ENCODE peak calls at places on chromosomes 13 and 19, in six cellular contexts. W is B cell, Z is neural progenitor cell, U is A549, C is GM23338, G is upper lobe of right lung. X is an unnamed sample.

GRCh38 chr13:44396295-44396962 is 22.8 kb downstream of the SERP2 start:
- DNase-seq in W (no peak), Z (no peak), U (no peak), C (no peak), G (no peak), X (no peak)

GRCh38 chr19:18645035-18645511 is 8.2 kb downstream of the KLHL26 start:
- DNase-seq in W (no peak), Z (no peak), U (no peak), C (no peak), G (no peak), X (no peak)

GRCh38 chr13:98447881-98448641 is 128.8 kb downstream of the STK24 start:
- DNase-seq in W (no peak), Z (peak), U (peak), C (peak), G (peak), X (no peak)

GRCh38 chr19:23817519-23817918 is 58.8 kb upstream of the ZNF681 start:
- DNase-seq in W (no peak), Z (peak), U (no peak), C (peak), G (no peak), X (no peak)

GRCh38 chr13:52141299-52141698 is 12.4 kb upstream of the NEK5 start:
- DNase-seq in W (no peak), Z (no peak), U (no peak), C (no peak), G (no peak), X (no peak)

GRCh38 chr19:51166846-51167490 is 24.9 kb downstream of the SIGLEC7 start:
- DNase-seq in W (no peak), Z (no peak), U (no peak), C (no peak), G (no peak), X (no peak)

GRCh38 chr19:10112037-10112751 is 701 bp downstream of the P2RY11 start:
- DNase-seq in W (no peak), Z (no peak), U (no peak), C (no peak), G (peak), X (no peak)

GRCh38 chr13:94858856-94859811 is 146.8 kb upstream of the SOX21 start:
- DNase-seq in W (no peak), Z (peak), U (no peak), C (peak), G (peak), X (no peak)

GRCh38 chr19:1063909-1064660 is 2.9 kb upstream of the ARHGAP45 start:
- DNase-seq in W (no peak), Z (no peak), U (no peak), C (peak), G (no peak), X (no peak)

GRCh38 chr13:109743706-109744453 is 42.5 kb downstream of the IRS2 start:
- DNase-seq in W (no peak), Z (no peak), U (peak), C (no peak), G (no peak), X (no peak)
- TF ChIP-seq CTCF in W (no peak), Z (no peak), U (no peak), C (no peak), G (no peak), X (peak)

DNA sequence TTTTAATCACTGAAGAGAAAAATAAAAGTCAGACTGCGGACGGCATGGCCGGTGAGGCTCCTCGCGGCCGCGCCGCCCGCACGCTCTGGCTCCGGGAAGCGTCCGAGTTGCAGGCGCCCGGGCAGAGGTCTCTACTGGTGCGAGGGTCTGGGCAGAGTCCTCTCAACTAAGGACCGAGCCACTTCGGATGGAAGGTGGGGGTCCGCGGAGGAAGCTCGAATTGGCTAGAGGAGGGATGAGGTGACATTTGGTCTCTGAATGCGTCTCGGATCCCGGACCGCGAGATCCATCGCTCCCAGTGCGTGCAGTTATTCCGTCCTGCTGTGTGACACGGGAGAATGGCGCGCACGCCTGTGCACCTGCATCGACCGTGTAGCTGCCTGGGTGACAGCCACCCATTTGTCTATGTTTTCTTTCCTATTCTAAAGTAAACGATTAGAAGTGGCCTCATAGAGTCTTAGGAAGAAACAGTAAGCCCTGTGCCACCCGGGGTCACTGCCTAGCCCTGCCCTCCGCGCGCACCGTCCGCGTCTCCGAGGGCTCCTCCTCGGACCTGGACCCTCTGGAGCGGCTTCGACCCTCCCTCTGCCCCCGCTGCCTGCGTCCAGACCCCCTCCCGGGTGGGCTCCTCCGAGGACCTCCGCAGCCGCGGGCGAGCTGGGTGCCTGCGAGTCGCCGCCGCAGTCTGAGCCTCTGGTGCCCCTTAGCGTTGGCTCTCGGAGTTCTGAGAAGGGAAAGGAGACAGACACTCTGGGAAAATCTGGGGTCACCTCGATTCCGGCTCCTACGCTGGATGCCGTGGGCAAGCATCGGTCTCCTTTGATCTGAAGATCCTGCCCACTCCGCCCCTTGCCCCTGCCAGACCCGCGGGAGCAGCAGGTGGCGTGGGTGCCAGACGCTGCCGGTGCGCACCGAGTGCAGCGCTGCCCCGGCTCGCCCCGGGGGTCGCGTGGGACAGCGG is 347.4 kb downstream of the LIG4 start:
- DNase-seq in W (no peak), Z (peak), U (no peak), C (peak), G (peak), X (peak)
- TF ChIP-seq CTCF in W (no peak), Z (peak), U (peak), C (peak), G (peak), X (peak)

GRCh38 chr19:45396389-45397260 is 8.2 kb downstream of the PPP1R13L start:
- DNase-seq in W (no peak), Z (no peak), U (no peak), C (no peak), G (no peak), X (no peak)

GRCh38 chr19:45400192-45400591 is 4.7 kb downstream of the PPP1R13L start:
- DNase-seq in W (no peak), Z (no peak), U (no peak), C (no peak), G (no peak), X (no peak)

GRCh38 chr19:45391871-45392665 is 12.8 kb downstream of the PPP1R13L start:
- DNase-seq in W (no peak), Z (no peak), U (no peak), C (no peak), G (no peak), X (no peak)

GRCh38 chr19:45391346-45391745 is 13.5 kb downstream of the PPP1R13L start:
- DNase-seq in W (no peak), Z (peak), U (no peak), C (peak), G (no peak), X (no peak)

GRCh38 chr19:45395524-45396388 is 9.1 kb downstream of the PPP1R13L start:
- DNase-seq in W (peak), Z (peak), U (no peak), C (peak), G (no peak), X (no peak)
- TF ChIP-seq CTCF in W (no peak), Z (peak), U (no peak), C (peak), G (no peak), X (no peak)

GRCh38 chr19:21328885-21329605 is at the start of gene ZNF708:
- DNase-seq in W (peak), Z (peak), U (peak), C (peak), G (peak), X (peak)
- TF ChIP-seq CTCF in W (no peak), Z (no peak), U (no peak), C (no peak), G (no peak), X (no peak)

DNA sequence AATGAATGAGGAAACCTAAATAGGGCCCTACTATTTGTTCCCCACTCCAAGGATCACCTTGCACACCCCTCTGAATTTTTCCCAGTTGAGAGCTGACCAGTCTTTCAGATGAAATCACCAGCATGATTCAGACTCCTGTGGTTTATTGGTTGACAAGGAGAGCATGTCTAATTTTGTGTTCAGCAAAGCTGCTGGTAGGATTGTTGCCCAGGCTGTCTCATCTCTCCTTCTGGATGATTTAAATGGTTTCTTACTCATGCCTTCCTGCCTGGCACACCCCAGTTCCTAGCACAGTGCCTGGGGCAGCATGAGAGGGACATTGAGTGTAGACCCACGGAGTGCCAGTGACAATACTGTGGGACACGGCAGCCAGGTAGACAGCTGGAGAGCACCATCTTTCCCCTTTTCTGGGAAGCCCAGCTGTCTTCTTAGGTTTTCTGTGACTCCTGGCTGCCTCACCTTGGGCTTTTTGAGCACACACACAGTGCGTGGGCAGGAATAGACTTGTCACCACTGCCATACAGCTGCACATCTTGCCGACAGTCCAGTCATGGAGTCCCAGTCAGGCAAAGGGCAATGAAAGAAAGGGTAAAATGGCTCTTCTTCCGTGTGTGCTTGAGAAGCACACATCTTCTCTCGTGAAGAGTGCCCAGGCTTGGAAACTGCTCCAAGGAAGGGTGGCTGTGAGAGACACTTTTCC is 12.3 kb downstream of the FGF9 start:
- DNase-seq in W (no peak), Z (no peak), U (no peak), C (no peak), G (no peak), X (no peak)
- TF ChIP-seq CTCF in W (no peak), Z (no peak), U (no peak), C (no peak), G (no peak), X (no peak)

DNA sequence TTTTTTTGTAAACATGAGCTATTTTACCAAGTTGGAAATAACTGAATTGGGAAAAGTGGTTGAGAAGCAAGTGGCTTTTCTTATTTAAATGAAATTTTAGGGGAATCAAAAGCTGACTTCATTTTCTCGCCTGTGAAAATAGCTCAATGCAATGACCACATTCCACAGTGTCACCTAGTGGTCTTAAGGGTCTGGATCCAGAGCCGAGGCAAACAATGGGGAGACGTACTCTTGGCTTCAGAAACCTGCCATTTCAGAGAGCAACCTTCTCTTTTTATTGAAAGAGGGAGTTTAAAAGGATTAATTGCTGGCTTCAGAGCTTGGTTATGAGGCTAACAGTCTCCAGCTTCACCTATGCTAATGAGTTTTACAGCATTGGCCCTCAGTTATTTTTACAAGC is 39.7 kb upstream of the RXFP2 start:
- DNase-seq in W (no peak), Z (peak), U (no peak), C (peak), G (no peak), X (no peak)
- TF ChIP-seq CTCF in W (no peak), Z (peak), U (no peak), C (peak), G (no peak), X (peak)

DNA sequence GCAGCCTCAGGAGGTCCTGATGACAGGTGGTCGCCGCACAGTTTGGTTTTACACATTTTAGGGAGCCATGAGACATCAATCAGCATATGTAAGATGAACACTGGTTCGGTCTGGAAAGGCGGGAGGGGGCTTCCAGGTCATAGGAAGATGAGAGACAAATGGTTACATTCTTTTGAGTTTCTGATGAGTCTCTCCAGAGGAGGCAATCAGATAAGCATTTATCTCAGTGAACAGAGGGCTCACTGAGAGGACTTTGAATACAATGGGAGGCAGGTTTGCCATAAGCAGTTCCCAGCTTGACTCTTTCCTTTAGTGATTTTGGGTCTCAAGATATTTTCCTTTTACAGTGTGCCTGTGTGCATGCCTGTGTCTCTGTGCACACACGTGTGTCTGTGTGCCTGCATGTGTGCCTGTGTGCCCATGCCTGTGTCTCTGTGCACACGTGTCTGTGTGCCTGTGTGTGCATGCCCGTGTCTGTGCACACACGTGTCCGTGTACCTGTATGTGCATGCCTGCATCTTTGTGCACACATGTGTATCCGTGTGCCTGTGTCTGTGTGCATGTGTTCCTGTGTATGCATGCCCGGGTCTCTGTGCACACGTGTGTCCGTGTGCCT is 35.5 kb upstream of the TMEM255B start:
- DNase-seq in W (no peak), Z (no peak), U (no peak), C (no peak), G (no peak), X (no peak)
- TF ChIP-seq CTCF in W (no peak), Z (no peak), U (no peak), C (no peak), G (no peak), X (no peak)

GRCh38 chr13:105139380-105140285 is 1395.8 kb downstream of the EFNB2 start:
- DNase-seq in W (peak), Z (no peak), U (peak), C (peak), G (peak), X (no peak)
- TF ChIP-seq CTCF in W (peak), Z (no peak), U (peak), C (peak), G (peak), X (no peak)

GRCh38 chr13:34867590-34867989 is 74.5 kb upstream of the NBEA start:
- DNase-seq in W (no peak), Z (no peak), U (no peak), C (no peak), G (no peak), X (no peak)
- TF ChIP-seq CTCF in W (no peak), Z (no peak), U (no peak), C (no peak), G (no peak), X (no peak)

GRCh38 chr19:46621191-46622117 is 3.4 kb downstream of the PTGIR start:
- DNase-seq in W (no peak), Z (peak), U (no peak), C (peak), G (no peak), X (no peak)
- TF ChIP-seq CTCF in W (no peak), Z (peak), U (no peak), C (peak), G (peak), X (peak)